ENCODE peak calls at places on chromosomes 4 and X, in five cellular contexts. D, I, J, F and P are unnamed samples.

GRCh38 chrX:1534321-1535168 is 2.4 kb downstream of the P2RY8 start:
- DNase-seq in D (no peak), I (no peak), J (no peak), F (no peak), P (no peak)

GRCh38 chr4:107094332-107094731 is 58.2 kb upstream of the DKK2 start:
- DNase-seq in D (peak), I (peak), J (peak), F (peak), P (peak)

GRCh38 chr4:122819708-122820449 is 6.8 kb upstream of the FGF2 start:
- DNase-seq in D (no peak), I (peak), J (no peak), F (no peak), P (no peak)

GRCh38 chr4:23614284-23614892 is 275.5 kb downstream of the PPARGC1A start:
- DNase-seq in D (no peak), I (peak), J (no peak), F (peak), P (peak)

GRCh38 chr4:94390804-94391410 is 48.3 kb upstream of the HPGDS start:
- DNase-seq in D (no peak), I (peak), J (no peak), F (peak), P (peak)

GRCh38 chrX:35786271-35786670 is 11.9 kb upstream of the MAGEB16 start:
- DNase-seq in D (no peak), I (no peak), J (no peak), F (no peak), P (no peak)

GRCh38 chr4:142687547-142688275 is 158.4 kb downstream of the INPP4B start:
- DNase-seq in D (no peak), I (no peak), J (no peak), F (no peak), P (no peak)

GRCh38 chr4:138305055-138305454 is 62.9 kb upstream of the SLC7A11 start:
- DNase-seq in D (no peak), I (no peak), J (no peak), F (no peak), P (no peak)

GRCh38 chrX:39759526-39760224 is 338.1 kb downstream of the BCOR start:
- DNase-seq in D (no peak), I (peak), J (no peak), F (peak), P (peak)

GRCh38 chrX:119455264-119455663 is 13.0 kb upstream of the SLC25A5 start:
- DNase-seq in D (no peak), I (peak), J (no peak), F (no peak), P (no peak)

GRCh38 chr4:185183622-185184281 is 20.0 kb downstream of the CFAP97 start:
- DNase-seq in D (peak), I (peak), J (no peak), F (peak), P (peak)

GRCh38 chr4:94732358-94732698 is 25.4 kb upstream of the BMPR1B start:
- DNase-seq in D (no peak), I (no peak), J (no peak), F (no peak), P (no peak)

GRCh38 chrX:135087867-135088266 is 32.5 kb downstream of the ETDB start:
- DNase-seq in D (no peak), I (peak), J (no peak), F (no peak), P (no peak)

GRCh38 chr4:183333983-183334382 is 11.8 kb upstream of the CLDN24 start:
- DNase-seq in D (no peak), I (no peak), J (no peak), F (no peak), P (peak)

GRCh38 chr4:151874328-151874727 is 113.5 kb upstream of the GATB start:
- DNase-seq in D (no peak), I (no peak), J (no peak), F (no peak), P (no peak)

GRCh38 chrX:19660604-19661003 is 145.3 kb upstream of the MAP3K15 start:
- DNase-seq in D (no peak), I (peak), J (no peak), F (no peak), P (peak)

GRCh38 chr4:102598102-102598758 is 97.1 kb downstream of the NFKB1 start:
- DNase-seq in D (no peak), I (no peak), J (no peak), F (peak), P (peak)

GRCh38 chr4:73867783-73868182 is 1.4 kb upstream of the CXCL1 start:
- DNase-seq in D (no peak), I (no peak), J (no peak), F (peak), P (no peak)

GRCh38 chrX:108439961-108440696 is 491 bp downstream of the COL4A5 start:
- DNase-seq in D (no peak), I (peak), J (no peak), F (no peak), P (peak)

GRCh38 chr4:109559983-109560686 is at the start of gene MCUB:
- DNase-seq in D (peak), I (peak), J (no peak), F (peak), P (peak)

GRCh38 chr4:131091896-131092295 is 1995.9 kb downstream of the C4orf33 start:
- DNase-seq in D (peak), I (peak), J (peak), F (peak), P (peak)

GRCh38 chr4:152910521-152910920 is 25.6 kb upstream of the FHDC1 start:
- DNase-seq in D (no peak), I (no peak), J (no peak), F (no peak), P (no peak)

DNA sequence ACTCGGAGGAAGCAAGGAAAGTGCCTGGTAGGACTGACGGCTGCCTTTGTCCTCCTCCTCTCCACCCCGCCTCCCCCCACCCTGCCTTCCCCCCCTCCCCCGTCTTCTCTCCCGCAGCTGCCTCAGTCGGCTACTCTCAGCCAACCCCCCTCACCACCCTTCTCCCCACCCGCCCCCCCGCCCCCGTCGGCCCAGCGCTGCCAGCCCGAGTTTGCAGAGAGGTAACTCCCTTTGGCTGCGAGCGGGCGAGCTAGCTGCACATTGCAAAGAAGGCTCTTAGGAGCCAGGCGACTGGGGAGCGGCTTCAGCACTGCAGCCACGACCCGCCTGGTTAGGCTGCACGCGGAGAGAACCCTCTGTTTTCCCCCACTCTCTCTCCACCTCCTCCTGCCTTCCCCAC is 460 bp downstream of the AR start:
- DNase-seq in D (no peak), I (peak), J (no peak), F (peak), P (peak)
- H3K4me3 ChIP-seq in D (peak), I (peak), J (peak), F (peak), P (peak)

DNA sequence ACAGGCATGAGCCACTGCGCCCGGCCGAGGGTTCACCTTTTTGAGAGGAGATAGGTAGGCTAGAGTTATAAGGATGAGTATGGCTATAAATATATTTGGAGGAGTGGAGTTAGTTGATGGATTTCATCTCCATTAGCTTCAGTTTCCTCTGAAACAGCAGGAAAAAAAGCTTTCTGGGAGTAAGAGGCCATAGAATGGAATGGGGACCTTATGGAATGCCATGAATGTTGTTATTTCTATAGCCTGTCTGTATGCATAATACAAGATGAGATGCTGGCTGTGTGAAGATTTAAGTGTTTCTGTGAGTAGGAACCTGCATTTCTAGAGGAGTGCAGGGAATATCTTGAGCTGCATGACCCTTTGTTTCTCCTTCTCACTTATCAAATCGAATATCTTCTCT is 114.9 kb upstream of the ARX start:
- DNase-seq in D (no peak), I (no peak), J (no peak), F (no peak), P (no peak)
- TF ChIP-seq CTCF in D (no peak), I (no peak), J (no peak), F (no peak), P (no peak)

GRCh38 chr4:140523857-140524742 is at the start of gene ELMOD2:
- DNase-seq in D (peak), I (peak), J (peak), F (peak), P (peak)

DNA sequence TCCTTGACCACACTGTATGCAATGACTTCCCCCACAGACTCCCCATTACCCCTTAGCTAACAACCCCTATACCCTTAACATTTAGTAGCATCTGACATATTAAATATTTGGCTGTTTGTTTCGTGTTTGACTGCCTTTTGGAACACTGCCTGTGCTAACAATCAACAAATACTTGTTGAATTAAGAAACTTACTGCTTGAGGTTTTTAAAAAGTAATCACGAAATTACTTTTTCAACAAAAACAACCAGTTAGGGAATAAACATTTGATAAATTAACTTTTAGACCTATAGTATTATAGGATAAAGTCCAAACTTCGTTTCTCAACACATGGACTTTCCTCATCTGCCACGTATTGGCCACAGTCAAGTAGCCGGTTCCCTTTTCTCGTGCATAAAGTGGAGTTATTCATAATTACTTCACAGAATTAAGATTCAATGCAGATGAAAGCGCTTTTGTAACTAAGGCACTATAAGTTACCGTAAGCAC is 555 bp upstream of the ELMOD2 start:
- DNase-seq in D (no peak), I (no peak), J (no peak), F (no peak), P (no peak)
- H3K4me3 ChIP-seq in D (peak), I (peak), J (peak), F (peak), P (peak)

GRCh38 chr4:112147697-112148096 is 2.4 kb downstream of the FAM241A start:
- DNase-seq in D (no peak), I (peak), J (no peak), F (no peak), P (peak)

GRCh38 chr4:112144546-112145325 is 518 bp upstream of the FAM241A start:
- DNase-seq in D (no peak), I (no peak), J (no peak), F (no peak), P (no peak)

GRCh38 chr4:112142152-112142551 is 3.1 kb upstream of the FAM241A start:
- DNase-seq in D (no peak), I (no peak), J (no peak), F (no peak), P (no peak)

GRCh38 chr4:112145326-112145819 is at the start of gene FAM241A:
- DNase-seq in D (no peak), I (peak), J (no peak), F (peak), P (peak)

GRCh38 chr4:112145820-112146813 is 863 bp downstream of the FAM241A start:
- DNase-seq in D (no peak), I (peak), J (no peak), F (peak), P (peak)
- TF ChIP-seq CTCF in D (no peak), I (no peak), J (no peak), F (peak), P (peak)